ENCODE peak calls at places on chromosome 16, in five cellular contexts. O is adrenal gland; H is naive thymus-derived CD8-positive, alpha-beta T cell; Q is activated naive CD8-positive, alpha-beta T cell treated with anti-CD3 and anti-CD28 coated beads for 36 hours; N is fibroblast of the conjunctiva. T is an unnamed sample.

GRCh38 chr16:66300501-66300900 is 66.0 kb upstream of the CDH5 start:
- DNase-seq in O (no peak), H (no peak), Q (no peak), N (no peak), T (no peak)

GRCh38 chr16:12305081-12305596 is 328.6 kb downstream of the SNX29 start:
- DNase-seq in O (no peak), H (no peak), Q (no peak), N (no peak), T (no peak)

GRCh38 chr16:67534420-67534819 is 5.8 kb downstream of the RIPOR1 start:
- DNase-seq in O (no peak), H (no peak), Q (no peak), N (no peak), T (no peak)

GRCh38 chr16:31780342-31780741 is 93.3 kb upstream of the ZNF267 start:
- DNase-seq in O (no peak), H (no peak), Q (no peak), N (no peak), T (no peak)

GRCh38 chr16:19524866-19525723 is 1.4 kb downstream of the CCP110 start:
- DNase-seq in O (no peak), H (no peak), Q (no peak), N (no peak), T (no peak)

GRCh38 chr16:88927661-88928060 is 49.3 kb downstream of the CBFA2T3 start:
- DNase-seq in O (no peak), H (no peak), Q (no peak), N (no peak), T (no peak)

GRCh38 chr16:31357324-31358156 is 2.6 kb downstream of the ITGAX start:
- DNase-seq in O (no peak), H (no peak), Q (no peak), N (no peak), T (no peak)

GRCh38 chr16:53732296-53732929 is 28.5 kb downstream of the FTO start:
- DNase-seq in O (no peak), H (no peak), Q (no peak), N (no peak), T (no peak)

T was measured in AG04450.